ENCODE peak calls at places on chromosome 1, in six cellular contexts. L is left ventricle myocardium inferior, N is BE2C, A is adrenal gland, D is BJ, Y is GM12878. V is an unnamed sample.

GRCh38 chr1:48920741-48921330 is 144.1 kb upstream of the BEND5 start:
- DNase-seq in N (peak; percentile 67), D (no peak), Y (no peak), A (no peak), L (no peak), V (no peak)

GRCh38 chr1:22171951-22172715 is 29.2 kb upstream of the WNT4 start:
- DNase-seq in A (no peak), D (no peak), Y (no peak), L (no peak), N (no peak), V (no peak)

GRCh38 chr1:90534669-90535379 is 182.3 kb downstream of the BARHL2 start:
- DNase-seq in D (no peak), A (no peak), N (no peak), L (no peak), Y (no peak), V (no peak)

GRCh38 chr1:179929955-179930798 is 24.4 kb upstream of the CEP350 start:
- DNase-seq in Y (no peak), A (no peak), D (no peak), L (no peak), N (no peak), V (no peak)

GRCh38 chr1:76595024-76595423 is 272.3 kb upstream of the ST6GALNAC5 start:
- DNase-seq in L (no peak), Y (no peak), D (no peak), A (no peak), N (no peak), V (no peak)

GRCh38 chr1:95440511-95440910 is 206.5 kb downstream of the RWDD3 start:
- DNase-seq in L (no peak), N (no peak), A (no peak), Y (no peak), D (no peak), V (no peak)

GRCh38 chr1:236394905-236395779 is 1.1 kb downstream of the EDARADD start:
- DNase-seq in L (peak; percentile 16), A (no peak), N (peak; percentile 18), D (no peak), Y (no peak), V (peak; percentile 76)

GRCh38 chr1:107570768-107571167 is 394.2 kb downstream of the VAV3 start:
- DNase-seq in Y (no peak), N (no peak), A (no peak), D (no peak), L (no peak), V (no peak)

GRCh38 chr1:174742805-174743653 is 256.7 kb upstream of the CACYBP start:
- DNase-seq in Y (no peak), D (no peak), L (no peak), A (no peak), N (no peak), V (no peak)

GRCh38 chr1:202200112-202200548 is 6.5 kb downstream of the LGR6 start:
- DNase-seq in L (no peak), N (peak; percentile 53), Y (no peak), A (peak; percentile 62), D (no peak), V (no peak)

GRCh38 chr1:221237587-221237986 is 358.3 kb downstream of the HLX start:
- DNase-seq in L (no peak), N (no peak), Y (no peak), D (no peak), A (no peak), V (no peak)

GRCh38 chr1:85975770-85976386 is 180.7 kb downstream of the COL24A1 start:
- DNase-seq in L (no peak), A (no peak), D (no peak), N (no peak), Y (no peak), V (no peak)

GRCh38 chr1:24720152-24720551 is 25.1 kb upstream of the CLIC4 start:
- DNase-seq in D (no peak), L (peak; percentile 90), N (no peak), Y (no peak), A (peak; percentile 69), V (no peak)

GRCh38 chr1:208084220-208084619 is 160.0 kb downstream of the PLXNA2 start:
- DNase-seq in D (no peak), A (no peak), L (no peak), Y (no peak), N (no peak), V (no peak)

GRCh38 chr1:208083715-208084085 is 160.5 kb downstream of the PLXNA2 start:
- DNase-seq in N (no peak), D (no peak), Y (no peak), A (no peak), L (no peak), V (no peak)

GRCh38 chr1:208083016-208083714 is 161.0 kb downstream of the PLXNA2 start:
- DNase-seq in D (no peak), A (peak; percentile 36), N (peak; percentile 54), Y (no peak), L (no peak), V (no peak)

GRCh38 chr1:208080396-208081276 is 163.5 kb downstream of the PLXNA2 start:
- DNase-seq in D (no peak), Y (no peak), N (no peak), L (no peak), A (no peak), V (no peak)

GRCh38 chr1:208081972-208082371 is 162.2 kb downstream of the PLXNA2 start:
- DNase-seq in L (no peak), Y (no peak), A (no peak), D (no peak), N (no peak), V (no peak)
- TF ChIP-seq CTCF in L (peak; percentile 39), Y (no peak), A (no peak), D (peak; percentile 31), N (peak; percentile 17), V (no peak)

GRCh38 chr1:18637962-18638817 is 7.5 kb downstream of the PAX7 start:
- DNase-seq in L (no peak), N (no peak), Y (no peak), A (no peak), D (no peak), V (no peak)
- H3K27me3 ChIP-seq in L (peaks cover 100% of the 10 kb centered on the region), N (peaks cover 87% of the 10 kb centered on the region), Y (peaks cover 31% of the 10 kb centered on the region), A (peaks cover 93% of the 10 kb centered on the region), D (peaks cover 81% of the 10 kb centered on the region), V (peaks cover 7% of the 10 kb centered on the region)

DNA sequence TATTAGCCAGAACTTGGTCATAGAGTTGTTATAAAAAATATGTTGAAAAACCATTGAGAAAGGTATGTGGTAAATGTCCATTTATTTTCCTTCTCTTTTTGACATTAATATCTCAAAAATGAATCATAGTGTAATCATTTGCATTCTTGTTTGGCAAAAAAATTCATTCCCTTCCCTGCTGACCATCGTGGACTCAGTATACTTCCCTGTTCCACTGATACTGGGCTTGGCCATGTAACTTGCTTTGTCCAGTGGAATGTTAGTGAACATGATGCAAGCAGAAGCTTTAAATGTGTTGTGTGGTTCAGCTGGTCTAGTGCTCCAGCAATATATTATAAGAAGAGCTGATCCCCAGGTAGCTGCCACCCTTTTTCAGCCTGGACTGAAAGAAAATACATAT is 197.2 kb downstream of the SEC16B start:
- DNase-seq in A (no peak), L (no peak), N (no peak), Y (no peak), D (no peak), V (no peak)
- H3K4me3 ChIP-seq in A (no peak overlapping the region), L (no peak overlapping the region), N (no peak overlapping the region), Y (no peak overlapping the region), D (no peak overlapping the region), V (no peak overlapping the region)

DNA sequence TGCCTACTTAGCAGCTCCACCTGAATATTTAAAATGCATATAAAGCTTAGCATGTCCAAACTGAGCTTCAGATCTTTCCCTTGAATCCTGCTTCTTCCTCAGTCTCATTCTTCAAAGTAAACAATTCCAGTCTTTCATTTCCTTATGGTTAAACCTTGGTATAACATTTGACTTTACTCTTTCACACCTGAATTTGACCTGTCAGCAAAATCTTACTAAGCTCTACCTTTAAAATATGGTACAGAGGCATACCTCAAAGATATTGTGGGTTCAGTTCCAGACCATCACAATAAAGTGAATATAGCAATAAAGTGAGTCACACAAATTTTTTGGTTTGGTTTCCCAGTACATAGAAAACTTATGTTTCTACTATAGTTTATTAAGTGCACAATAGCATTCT is 42.5 kb upstream of the RNF11 start:
- DNase-seq in L (no peak), A (no peak), Y (no peak), N (no peak), D (no peak), V (no peak)
- TF ChIP-seq CTCF in L (no peak), A (no peak), Y (no peak), N (no peak), D (no peak), V (no peak)